ENCODE peak calls at places on chromosomes 16 and 17, in nine cellular contexts. G is activated CD8-positive, alpha-beta memory T cell treated with anti-CD3 and anti-CD28 coated beads, Interleukin-2, amount 50 U/mL, for 48 hours; J is mucosa of gallbladder; U is HFF-Myc; Q is neural crest cell; B is naive thymus-derived CD4-positive, alpha-beta T cell; A is mesothelial cell of epicardium; O is GM13977; W is choroid plexus epithelial cell. E is an unnamed sample.

GRCh38 chr16:15502041-15502725 is 67.8 kb downstream of the BMERB1 start:
- DNase-seq in G (no peak), J (no peak), U (peak; percentile 87), Q (no peak), B (no peak), A (no peak), O (no peak), W (peak; percentile 98), E (peak; percentile 78)

GRCh38 chr17:10792156-10792555 is 11.7 kb downstream of the TMEM238L start:
- DNase-seq in G (no peak), J (no peak), U (no peak), Q (no peak), B (no peak), A (no peak), O (no peak), W (no peak), E (no peak)

GRCh38 chr16:83473926-83474660 is 333.7 kb upstream of the HSBP1 start:
- DNase-seq in G (no peak), J (no peak), U (no peak), Q (no peak), B (no peak), A (no peak), O (no peak), W (peak; percentile 13), E (no peak)

GRCh38 chr17:63354251-63354650 is 91.9 kb downstream of the CYB561 start:
- DNase-seq in G (no peak), J (no peak), U (no peak), Q (no peak), B (no peak), A (no peak), O (no peak), W (no peak), E (no peak)

GRCh38 chr17:36994438-36994837 is 45.7 kb downstream of the AATF start:
- DNase-seq in G (no peak), J (no peak), U (no peak), Q (no peak), B (no peak), A (no peak), O (no peak), W (peak; percentile 51), E (no peak)

GRCh38 chr17:17469358-17469757 is 7.4 kb upstream of the MED9 start:
- DNase-seq in G (no peak), J (no peak), U (no peak), Q (no peak), B (no peak), A (no peak), O (no peak), W (no peak), E (no peak)

GRCh38 chr16:86252596-86252995 is 257.7 kb upstream of the FOXF1 start:
- DNase-seq in G (no peak), J (peak; percentile 11), U (no peak), Q (peak; percentile 39), B (no peak), A (no peak), O (no peak), W (peak; percentile 48), E (no peak)

GRCh38 chr17:65231662-65232335 is 94.6 kb downstream of the RGS9 start:
- DNase-seq in G (peak; percentile 69), J (peak; percentile 46), U (peak; percentile 57), Q (peak; percentile 59), B (peak; percentile 39), A (peak; percentile 33), O (peak; percentile 75), W (peak; percentile 88), E (peak; percentile 54)

GRCh38 chr17:50817142-50817751 is 18.1 kb upstream of the WFIKKN2 start:
- DNase-seq in G (peak; percentile 87), J (no peak), U (no peak), Q (peak; percentile 53), B (peak; percentile 46), A (no peak), O (no peak), W (peak; percentile 43), E (no peak)

GRCh38 chr17:75088902-75089417 is 1.2 kb downstream of the SLC16A5 start:
- DNase-seq in G (no peak), J (peak; percentile 43), U (no peak), Q (no peak), B (no peak), A (no peak), O (no peak), W (peak; percentile 48), E (no peak)

GRCh38 chr16:60204221-60204620 is 1470.1 kb upstream of the GOT2 start:
- DNase-seq in G (no peak), J (no peak), U (no peak), Q (no peak), B (no peak), A (no peak), O (no peak), W (no peak), E (no peak)

GRCh38 chr17:41184480-41184961 is at the start of gene KRTAP4-1:
- DNase-seq in G (no peak), J (no peak), U (no peak), Q (no peak), B (no peak), A (no peak), O (no peak), W (no peak), E (no peak)

GRCh38 chr17:17612085-17613022 is 20.8 kb upstream of the PEMT start:
- DNase-seq in G (no peak), J (no peak), U (no peak), Q (no peak), B (no peak), A (no peak), O (no peak), W (no peak), E (no peak)

GRCh38 chr17:13477180-13477611 is 124.5 kb downstream of the HS3ST3A1 start:
- DNase-seq in G (no peak), J (no peak), U (peak; percentile 38), Q (no peak), B (no peak), A (no peak), O (no peak), W (peak; percentile 79), E (no peak)

GRCh38 chr16:28504707-28505404 is 1.8 kb downstream of the IL27 start:
- DNase-seq in G (no peak), J (no peak), U (no peak), Q (no peak), B (no peak), A (no peak), O (peak; percentile 7), W (no peak), E (no peak)

GRCh38 chr16:7614022-7614795 is 281.6 kb downstream of the RBFOX1 start:
- DNase-seq in G (no peak), J (no peak), U (no peak), Q (no peak), B (no peak), A (no peak), O (no peak), W (no peak), E (no peak)

GRCh38 chr17:1843947-1844346 is 14.1 kb downstream of the RPA1 start:
- DNase-seq in G (no peak), J (no peak), U (no peak), Q (no peak), B (no peak), A (no peak), O (no peak), W (no peak), E (no peak)